ENCODE peak calls at places on chromosomes 7 and 10, in four cellular contexts. I is retina, G is astrocyte of the spinal cord, C is AML-193. E is an unnamed sample.

GRCh38 chr7:74068378-74069085 is 15.1 kb upstream of the LIMK1 start:
- DNase-seq in G (no peak), C (no peak), I (no peak), E (no peak)

GRCh38 chr10:5766189-5766588 is 47.0 kb downstream of the GDI2 start:
- DNase-seq in G (no peak), I (no peak), C (no peak), E (no peak)

GRCh38 chr7:127382301-127383085 is 10.0 kb downstream of the ZNF800 start:
- DNase-seq in G (no peak), I (no peak), C (no peak), E (no peak)

GRCh38 chr7:154505362-154505761 is 453.2 kb downstream of the DPP6 start:
- DNase-seq in C (no peak), G (no peak), I (no peak), E (no peak)

GRCh38 chr10:92024700-92025099 is 101.1 kb downstream of the BTAF1 start:
- DNase-seq in G (no peak), I (no peak), C (no peak), E (no peak)

GRCh38 chr10:93280699-93281366 is 201.3 kb downstream of the MYOF start:
- DNase-seq in G (no peak), I (peak; percentile 50), C (no peak), E (no peak)

GRCh38 chr7:27113991-27114866 is 11.7 kb upstream of the HOXA2 start:
- DNase-seq in I (no peak), G (peak; percentile 88), C (no peak), E (no peak)

GRCh38 chr10:125369382-125370326 is 209.3 kb upstream of the CTBP2 start:
- DNase-seq in G (no peak), I (no peak), C (no peak), E (no peak)

GRCh38 chr10:79084012-79084971 is 15.5 kb downstream of the ZMIZ1 start:
- DNase-seq in I (no peak), G (peak; percentile 82), C (peak; percentile 93), E (peak; percentile 91)